ENCODE peak calls at places on chromosomes 13 and 19, in ten cellular contexts. I is T-helper 17 cell, S is mesenteric fat pad, X is AG10803, P is ELF-1, N is NCI-H2081, B is psoas muscle, V is globus pallidus, A is germinal center, G is T-cell. Y is an unnamed sample.

GRCh38 chr19:9150650-9151049 is 10.5 kb downstream of the ZNF317 start:
- DNase-seq in I (no peak), S (peak; percentile 84), X (no peak), P (no peak), N (no peak), B (no peak), V (no peak), A (no peak), G (no peak), Y (no peak)

GRCh38 chr13:27907139-27907787 is 12.5 kb upstream of the PDX1 start:
- DNase-seq in I (no peak), S (no peak), X (no peak), P (no peak), N (no peak), B (no peak), V (no peak), A (no peak), G (no peak), Y (no peak)

GRCh38 chr19:3224346-3225325 is at the start of gene CELF5:
- DNase-seq in I (peak; percentile 59), S (no peak), X (peak; percentile 11), P (no peak), N (peak; percentile 41), B (no peak), V (peak; percentile 38), A (peak; percentile 81), G (peak; percentile 31), Y (peak; percentile 72)

GRCh38 chr13:97286317-97287046 is 64.3 kb downstream of the MBNL2 start:
- DNase-seq in I (no peak), S (no peak), X (no peak), P (no peak), N (no peak), B (no peak), V (no peak), A (no peak), G (no peak), Y (no peak)

GRCh38 chr19:1247747-1248453 is 483 bp upstream of the MIDN start:
- DNase-seq in I (peak; percentile 77), S (peak; percentile 95), X (peak; percentile 56), P (peak; percentile 48), N (no peak), B (peak; percentile 96), V (no peak), A (no peak), G (peak; percentile 79), Y (no peak)

GRCh38 chr19:5850743-5851293 is 431 bp downstream of the FUT3 start:
- DNase-seq in I (no peak), S (no peak), X (peak; percentile 56), P (no peak), N (no peak), B (no peak), V (no peak), A (no peak), G (no peak), Y (no peak)

GRCh38 chr13:100128838-100129237 is 39.9 kb downstream of the PCCA start:
- DNase-seq in I (no peak), S (no peak), X (no peak), P (no peak), N (no peak), B (no peak), V (no peak), A (no peak), G (no peak), Y (no peak)

GRCh38 chr13:99157046-99157445 is 43.6 kb upstream of the UBAC2 start:
- DNase-seq in I (no peak), S (no peak), X (no peak), P (no peak), N (no peak), B (no peak), V (no peak), A (no peak), G (no peak), Y (no peak)

GRCh38 chr13:107025991-107026390 is 458.1 kb upstream of the ARGLU1 start:
- DNase-seq in I (no peak), S (no peak), X (peak; percentile 54), P (peak; percentile 9), N (no peak), B (no peak), V (peak; percentile 9), A (no peak), G (no peak), Y (peak; percentile 1)

GRCh38 chr19:33446156-33446917 is 72.8 kb downstream of the CEBPG start:
- DNase-seq in I (no peak), S (no peak), X (no peak), P (no peak), N (no peak), B (peak; percentile 37), V (no peak), A (no peak), G (no peak), Y (no peak)

GRCh38 chr19:1322198-1322981 is 36.7 kb downstream of the EFNA2 start:
- DNase-seq in I (no peak), S (no peak), X (no peak), P (no peak), N (no peak), B (no peak), V (no peak), A (no peak), G (no peak), Y (no peak)

GRCh38 chr19:39701291-39701690 is 3.0 kb upstream of the LGALS14 start:
- DNase-seq in I (no peak), S (no peak), X (no peak), P (no peak), N (no peak), B (no peak), V (no peak), A (no peak), G (no peak), Y (no peak)

GRCh38 chr13:59459972-59460371 is 703.8 kb downstream of the DIAPH3 start:
- DNase-seq in I (no peak), S (no peak), X (peak; percentile 33), P (no peak), N (no peak), B (no peak), V (no peak), A (no peak), G (no peak), Y (no peak)

GRCh38 chr19:4124638-4125037 is 716 bp upstream of the MAP2K2 start:
- DNase-seq in I (no peak), S (no peak), X (no peak), P (no peak), N (no peak), B (no peak), V (no peak), A (no peak), G (no peak), Y (no peak)